ENCODE peak calls at places on chromosomes 1 and 21, in seven cellular contexts. X is choroid plexus epithelial cell, A is GM12864, D is lower leg skin, B is body of pancreas, R is thoracic aorta, S is colonic mucosa. P is an unnamed sample.

GRCh38 chr21:25791321-25791720 is 56.5 kb downstream of the GABPA start:
- DNase-seq in X (peak), A (no peak), D (no peak), B (no peak), R (no peak), S (no peak), P (no peak)

GRCh38 chr1:101183388-101183699 is 53.5 kb upstream of the S1PR1 start:
- DNase-seq in X (peak), A (no peak), D (no peak), B (no peak), R (no peak), S (no peak), P (no peak)

GRCh38 chr1:11898831-11899467 is 27.3 kb downstream of the KIAA2013 start:
- DNase-seq in X (no peak), A (no peak), D (no peak), B (no peak), R (no peak), S (no peak), P (no peak)

GRCh38 chr1:150073516-150073915 is 5.9 kb downstream of the VPS45 start:
- DNase-seq in X (no peak), A (no peak), D (no peak), B (no peak), R (no peak), S (no peak), P (no peak)

GRCh38 chr1:102853701-102854187 is 254.6 kb downstream of the COL11A1 start:
- DNase-seq in X (no peak), A (no peak), D (no peak), B (no peak), R (no peak), S (no peak), P (no peak)

GRCh38 chr1:150829751-150830150 is 21.7 kb upstream of the CTSK start:
- DNase-seq in X (no peak), A (no peak), D (no peak), B (no peak), R (no peak), S (no peak), P (no peak)

GRCh38 chr1:203586495-203586894 is 40.1 kb upstream of the ATP2B4 start:
- DNase-seq in X (no peak), A (no peak), D (no peak), B (no peak), R (no peak), S (no peak), P (no peak)

GRCh38 chr1:175016073-175016722 is 7.0 kb downstream of the MRPS14 start:
- DNase-seq in X (peak), A (no peak), D (no peak), B (no peak), R (no peak), S (no peak), P (no peak)

GRCh38 chr1:54404939-54405880 is 984 bp downstream of the SSBP3 start:
- DNase-seq in X (no peak), A (no peak), D (no peak), B (peak), R (no peak), S (no peak), P (peak)

GRCh38 chr1:35111106-35111505 is 31.9 kb downstream of the ZMYM1 start:
- DNase-seq in X (peak), A (no peak), D (no peak), B (no peak), R (no peak), S (no peak), P (no peak)

GRCh38 chr1:35725591-35725990 is 6.9 kb upstream of the C1orf216 start:
- DNase-seq in X (no peak), A (no peak), D (no peak), B (no peak), R (no peak), S (no peak), P (peak)

GRCh38 chr1:116510361-116510760 is 60.5 kb downstream of the CD58 start:
- DNase-seq in X (no peak), A (no peak), D (no peak), B (no peak), R (no peak), S (no peak), P (no peak)

GRCh38 chr1:165945911-165946310 is 118.5 kb downstream of the UCK2 start:
- DNase-seq in X (no peak), A (no peak), D (no peak), B (no peak), R (no peak), S (no peak), P (no peak)

GRCh38 chr1:198649598-198650338 is 10.9 kb downstream of the PTPRC start:
- DNase-seq in X (no peak), A (no peak), D (no peak), B (no peak), R (no peak), S (no peak), P (no peak)

GRCh38 chr1:201126832-201127754 is at the start of gene ASCL5:
- DNase-seq in X (no peak), A (no peak), D (no peak), B (peak), R (no peak), S (peak), P (no peak)

GRCh38 chr1:12296623-12297022 is 66.8 kb downstream of the VPS13D start:
- DNase-seq in X (peak), A (peak), D (no peak), B (no peak), R (no peak), S (no peak), P (no peak)

GRCh38 chr1:82565546-82565945 is 764.8 kb downstream of the ADGRL2 start:
- DNase-seq in X (peak), A (no peak), D (peak), B (no peak), R (peak), S (no peak), P (no peak)

GRCh38 chr1:82564338-82564737 is 763.6 kb downstream of the ADGRL2 start:
- DNase-seq in X (no peak), A (no peak), D (peak), B (no peak), R (no peak), S (no peak), P (no peak)

GRCh38 chr1:82562448-82562847 is 761.7 kb downstream of the ADGRL2 start:
- DNase-seq in X (no peak), A (no peak), D (no peak), B (no peak), R (no peak), S (no peak), P (no peak)

GRCh38 chr1:82567308-82567707 is 766.6 kb downstream of the ADGRL2 start:
- DNase-seq in X (no peak), A (no peak), D (no peak), B (no peak), R (no peak), S (no peak), P (no peak)

DNA sequence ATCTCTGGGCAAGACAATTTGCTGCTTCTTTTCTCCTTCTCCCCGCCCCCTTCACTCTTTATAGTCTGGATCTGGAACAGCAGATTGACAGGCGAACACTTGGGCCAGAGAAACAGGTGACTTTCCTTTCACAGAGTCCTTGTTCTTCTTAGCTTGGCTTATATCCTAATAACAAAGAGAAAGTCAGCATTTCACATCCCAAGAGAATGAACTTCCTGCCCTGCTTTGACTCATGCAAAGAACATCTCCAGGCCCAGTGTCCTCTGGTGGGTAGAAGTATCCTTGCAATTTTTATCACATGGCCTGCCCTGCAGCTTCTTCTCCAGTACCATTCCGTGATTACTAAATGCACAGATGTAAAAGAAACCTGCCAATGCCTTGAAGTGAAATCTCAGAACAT is 764.4 kb downstream of the ADGRL2 start:
- DNase-seq in X (peak), A (no peak), D (peak), B (no peak), R (no peak), S (no peak), P (no peak)
- TF ChIP-seq CTCF in X (peak), A (no peak), D (no peak), B (no peak), R (no peak), S (no peak), P (no peak)

DNA sequence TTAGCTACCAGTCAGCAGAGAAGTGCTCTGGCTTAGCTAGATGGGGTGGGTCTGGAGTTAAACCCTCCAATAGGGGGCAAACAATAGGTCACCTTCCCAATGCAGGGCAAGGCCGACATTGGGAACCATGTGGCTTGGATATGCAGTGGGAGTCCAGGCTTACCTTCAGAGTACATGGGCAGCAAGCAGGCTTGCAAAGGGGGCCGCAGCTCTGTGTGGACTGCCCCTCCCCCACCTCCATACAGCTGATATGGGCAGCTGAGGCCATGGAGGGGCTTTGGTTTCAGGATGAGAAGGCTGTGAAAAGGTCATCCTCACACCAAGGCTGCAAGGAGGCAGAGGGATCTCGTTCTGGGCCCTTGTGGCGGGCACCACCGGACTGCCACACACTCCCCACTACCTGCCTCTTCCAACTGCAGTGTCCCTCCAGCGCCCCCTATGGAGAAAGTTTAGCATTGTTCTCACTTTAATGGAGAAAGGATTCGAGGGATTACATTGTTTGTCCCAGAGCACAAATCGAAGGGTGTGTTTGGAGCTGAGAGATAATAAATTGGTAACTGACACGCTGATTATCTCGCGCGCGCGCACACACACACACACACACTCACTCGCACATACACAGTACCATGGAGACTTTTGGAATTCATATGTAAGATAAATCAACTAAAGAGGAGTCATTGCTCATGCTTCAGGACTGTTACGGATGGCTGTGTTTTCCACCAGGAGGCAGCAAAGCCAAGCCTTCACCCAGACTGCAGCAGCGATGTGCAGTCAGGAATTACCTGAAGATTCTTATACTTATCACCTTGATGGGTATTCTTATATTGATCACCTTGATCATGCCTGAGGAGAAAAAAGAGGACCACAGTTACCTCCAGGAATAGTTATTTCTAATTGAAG is 7.0 kb upstream of the SMCP start:
- DNase-seq in X (peak), A (no peak), D (no peak), B (no peak), R (no peak), S (no peak), P (no peak)
- TF ChIP-seq CTCF in X (peak), A (peak), D (no peak), B (peak), R (no peak), S (no peak), P (peak)

GRCh38 chr1:47785561-47786271 is 211.5 kb downstream of the TRABD2B start:
- DNase-seq in X (peak), A (no peak), D (no peak), B (no peak), R (no peak), S (no peak), P (no peak)

GRCh38 chr1:47784294-47784650 is 212.9 kb downstream of the TRABD2B start:
- DNase-seq in X (no peak), A (no peak), D (no peak), B (no peak), R (no peak), S (no peak), P (no peak)

GRCh38 chr1:47785118-47785517 is 212.1 kb downstream of the TRABD2B start:
- DNase-seq in X (no peak), A (no peak), D (no peak), B (no peak), R (no peak), S (no peak), P (no peak)

GRCh38 chr1:47782414-47783165 is 214.6 kb downstream of the TRABD2B start:
- DNase-seq in X (peak), A (no peak), D (no peak), B (no peak), R (peak), S (no peak), P (no peak)

GRCh38 chr1:47783638-47784293 is 213.4 kb downstream of the TRABD2B start:
- DNase-seq in X (no peak), A (no peak), D (no peak), B (no peak), R (no peak), S (no peak), P (no peak)
- TF ChIP-seq CTCF in X (no peak), A (no peak), D (no peak), B (no peak), R (no peak), S (no peak), P (no peak)

DNA sequence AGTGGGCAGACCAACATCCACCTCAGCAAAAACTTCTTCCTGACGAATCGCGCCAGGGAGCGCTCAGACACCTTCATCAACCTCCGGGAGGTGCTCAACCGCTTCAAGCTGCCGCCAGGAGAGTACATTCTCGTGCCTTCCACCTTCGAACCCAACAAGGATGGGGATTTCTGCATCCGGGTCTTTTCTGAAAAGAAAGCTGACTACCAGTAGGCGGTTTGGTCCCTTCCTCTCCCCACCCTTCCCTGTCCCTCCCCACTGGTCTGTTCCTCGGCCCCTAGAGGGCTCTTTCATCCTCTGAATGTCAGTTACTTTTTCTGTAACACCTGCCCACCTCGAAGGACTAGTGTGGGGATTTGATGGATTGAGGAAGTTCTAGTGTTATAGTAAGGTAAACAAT is 46.9 kb downstream of the CAPN2 start:
- DNase-seq in X (no peak), A (no peak), D (no peak), B (no peak), R (no peak), S (no peak), P (no peak)
- TF ChIP-seq CTCF in X (peak), A (no peak), D (no peak), B (no peak), R (no peak), S (no peak), P (no peak)

GRCh38 chr21:43829575-43830119 is 35.4 kb upstream of the AGPAT3 start:
- DNase-seq in X (no peak), A (no peak), D (no peak), B (no peak), R (no peak), S (no peak), P (no peak)
- TF ChIP-seq CTCF in X (peak), A (no peak), D (no peak), B (no peak), R (no peak), S (no peak), P (no peak)